ENCODE peak calls at places on chromosomes 4 and X, in eight cellular contexts. E, L, M, F, Q, Z, D and O are unnamed samples.
A peak's percentile ranks its signal among the peaks of the same experiment; 100 is the strongest.

GRCh38 chr4:1205641-1206298 is 33.4 kb upstream of the SPON2 start:
- DNase-seq in E (no peak), L (no peak), M (peak; percentile 8), F (peak; percentile 13), Q (no peak), Z (peak; percentile 23), D (no peak), O (peak; percentile 66)

GRCh38 chr4:164531336-164531735 is 222.6 kb upstream of the SMIM31 start:
- DNase-seq in E (no peak), L (no peak), M (no peak), F (no peak), Q (no peak), Z (no peak), D (no peak), O (no peak)

GRCh38 chrX:133922390-133922772 is 63.0 kb downstream of the GPC3 start:
- DNase-seq in E (no peak), L (no peak), M (no peak), F (no peak), Q (no peak), Z (no peak), D (no peak), O (no peak)

GRCh38 chr4:132180020-132180427 is 969.1 kb upstream of the PCDH10 start:
- DNase-seq in E (no peak), L (no peak), M (no peak), F (no peak), Q (no peak), Z (no peak), D (no peak), O (no peak)

GRCh38 chr4:24471623-24472510 is 112.5 kb downstream of the DHX15 start:
- DNase-seq in E (no peak), L (peak; percentile 63), M (peak; percentile 79), F (peak; percentile 10), Q (no peak), Z (no peak), D (no peak), O (peak; percentile 85)

GRCh38 chr4:57544811-57545654 is 434.8 kb upstream of the IGFBP7 start:
- DNase-seq in E (no peak), L (no peak), M (peak; percentile 16), F (no peak), Q (no peak), Z (no peak), D (no peak), O (no peak)

GRCh38 chr4:184347251-184348239 is 126.8 kb downstream of the IRF2 start:
- DNase-seq in E (no peak), L (no peak), M (peak; percentile 94), F (peak; percentile 72), Q (peak; percentile 30), Z (peak; percentile 80), D (no peak), O (peak; percentile 67)

GRCh38 chrX:119573840-119574393 is 446 bp upstream of the UBE2A start:
- DNase-seq in E (peak; percentile 15), L (no peak), M (peak; percentile 45), F (no peak), Q (no peak), Z (no peak), D (peak; percentile 10), O (no peak)

GRCh38 chr4:120266602-120267001 is 200.0 kb upstream of the MAD2L1 start:
- DNase-seq in E (no peak), L (no peak), M (peak; percentile 25), F (no peak), Q (no peak), Z (no peak), D (no peak), O (no peak)

GRCh38 chr4:40887690-40888089 is 137.9 kb downstream of the NSUN7 start:
- DNase-seq in E (no peak), L (no peak), M (no peak), F (no peak), Q (peak; percentile 33), Z (no peak), D (no peak), O (peak; percentile 47)

GRCh38 chr4:138235419-138235952 is 6.7 kb downstream of the SLC7A11 start:
- DNase-seq in E (peak; percentile 15), L (no peak), M (no peak), F (no peak), Q (no peak), Z (no peak), D (no peak), O (no peak)

GRCh38 chrX:85109235-85109634 is 105.6 kb downstream of the APOOL start:
- DNase-seq in E (peak; percentile 35), L (no peak), M (peak; percentile 62), F (no peak), Q (no peak), Z (no peak), D (peak; percentile 12), O (no peak)

GRCh38 chr4:145061325-145061920 is 36.6 kb downstream of the ANAPC10 start:
- DNase-seq in E (peak; percentile 49), L (no peak), M (peak; percentile 61), F (no peak), Q (no peak), Z (no peak), D (peak; percentile 41), O (no peak)

GRCh38 chr4:27763830-27764525 is 903.3 kb downstream of the STIM2 start:
- DNase-seq in E (no peak), L (no peak), M (no peak), F (no peak), Q (no peak), Z (no peak), D (no peak), O (no peak)

GRCh38 chr4:119671205-119671604 is 42.6 kb upstream of the PDE5A start:
- DNase-seq in E (no peak), L (no peak), M (no peak), F (no peak), Q (no peak), Z (no peak), D (no peak), O (no peak)

GRCh38 chr4:94974773-94975172 is 217.0 kb downstream of the BMPR1B start:
- DNase-seq in E (no peak), L (no peak), M (no peak), F (no peak), Q (no peak), Z (no peak), D (no peak), O (no peak)

GRCh38 chrX:24148535-24149345 is 789 bp upstream of the ZFX start:
- DNase-seq in E (no peak), L (peak; percentile 68), M (no peak), F (no peak), Q (peak; percentile 17), Z (no peak), D (peak; percentile 23), O (peak; percentile 33)

GRCh38 chr4:10179957-10180602 is 63.5 kb upstream of the WDR1 start:
- DNase-seq in E (no peak), L (no peak), M (no peak), F (no peak), Q (no peak), Z (no peak), D (no peak), O (no peak)

GRCh38 chr4:128830906-128831525 is 21.5 kb downstream of the JADE1 start:
- DNase-seq in E (no peak), L (no peak), M (no peak), F (no peak), Q (no peak), Z (no peak), D (no peak), O (no peak)
- H3K4me1 ChIP-seq in E (no peaks in the 10 kb centered on the region), L (peaks cover 30% of the 10 kb centered on the region), M (peaks cover 94% of the 10 kb centered on the region), F (peaks cover 51% of the 10 kb centered on the region), Q (peaks cover 4% of the 10 kb centered on the region), Z (peaks cover 81% of the 10 kb centered on the region), D (peaks cover 53% of the 10 kb centered on the region), O (peaks cover 24% of the 10 kb centered on the region)

GRCh38 chr4:102761478-102761790 is 666 bp upstream of the MANBA start:
- DNase-seq in E (no peak), L (no peak), M (no peak), F (peak; percentile 19), Q (no peak), Z (no peak), D (peak; percentile 17), O (no peak)

GRCh38 chr4:102760645-102761477 is at the start of gene MANBA:
- DNase-seq in E (peak; percentile 56), L (peak; percentile 85), M (peak; percentile 96), F (peak; percentile 90), Q (peak; percentile 44), Z (peak; percentile 86), D (peak; percentile 63), O (peak; percentile 97)

GRCh38 chr4:102759835-102760644 is 728 bp downstream of the MANBA start:
- DNase-seq in E (no peak), L (no peak), M (peak; percentile 44), F (peak; percentile 28), Q (no peak), Z (peak; percentile 27), D (peak; percentile 32), O (no peak)

GRCh38 chr4:102757681-102758080 is 3.1 kb downstream of the MANBA start:
- DNase-seq in E (no peak), L (no peak), M (no peak), F (no peak), Q (no peak), Z (no peak), D (peak; percentile 71), O (no peak)

GRCh38 chr4:102758241-102758871 is 2.4 kb downstream of the MANBA start:
- DNase-seq in E (no peak), L (no peak), M (no peak), F (no peak), Q (no peak), Z (no peak), D (no peak), O (no peak)
- TF ChIP-seq POLR2AphosphoS5 in E (no peak), L (no peak), M (no peak), F (no peak), Q (no peak), Z (no peak), D (no peak), O (no peak)

GRCh38 chrX:12885508-12885907 is 18.6 kb downstream of the TLR7 start:
- DNase-seq in E (no peak), L (no peak), M (no peak), F (no peak), Q (no peak), Z (no peak), D (no peak), O (no peak)

GRCh38 chrX:12887141-12887540 is 19.3 kb upstream of the TLR8 start:
- DNase-seq in E (no peak), L (no peak), M (no peak), F (no peak), Q (no peak), Z (no peak), D (no peak), O (no peak)

GRCh38 chrX:12887767-12888166 is 18.7 kb upstream of the TLR8 start:
- DNase-seq in E (no peak), L (no peak), M (no peak), F (no peak), Q (no peak), Z (no peak), D (no peak), O (no peak)

GRCh38 chrX:12890467-12890866 is 16.0 kb upstream of the TLR8 start:
- DNase-seq in E (no peak), L (no peak), M (no peak), F (no peak), Q (no peak), Z (no peak), D (no peak), O (no peak)

GRCh38 chrX:12886545-12886944 is 19.7 kb downstream of the TLR7 start:
- DNase-seq in E (no peak), L (no peak), M (no peak), F (no peak), Q (no peak), Z (no peak), D (no peak), O (no peak)
- H3K4me1 ChIP-seq in E (no peaks in the 10 kb centered on the region), L (no peaks in the 10 kb centered on the region), M (no peaks in the 10 kb centered on the region), F (no peaks in the 10 kb centered on the region), Q (no peaks in the 10 kb centered on the region), Z (no peaks in the 10 kb centered on the region), D (no peaks in the 10 kb centered on the region), O (no peaks in the 10 kb centered on the region)

GRCh38 chr4:82780398-82781231 is 18.0 kb downstream of the SCD5 start:
- DNase-seq in E (no peak), L (peak; percentile 74), M (peak; percentile 21), F (peak; percentile 72), Q (peak; percentile 48), Z (peak; percentile 85), D (peak; percentile 57), O (peak; percentile 85)
- TF ChIP-seq POLR2AphosphoS5 in E (no peak), L (no peak), M (no peak), F (no peak), Q (no peak), Z (no peak), D (no peak), O (no peak)